ENCODE peak calls at places on chromosomes 2 and 18, in eight cellular contexts. One of them, this sample, is unnamed.

GRCh38 chr2:152198499-152198898 is 22.9 kb upstream of the STAM2 start:
- DNase-seq in HL-60: no peak
- DNase-seq in lung: no peak
- DNase-seq in heart left ventricle: no peak
- DNase-seq in BE2C: no peak
- DNase-seq in cardiac muscle cell: no peak
- DNase-seq in fibroblast of pulmonary artery: no peak
- DNase-seq in PC-3: no peak
- DNase-seq in this sample: no peak

GRCh38 chr18:44568986-44569385 is 111.7 kb upstream of the SETBP1 start:
- DNase-seq in fibroblast of pulmonary artery: no peak
- DNase-seq in HL-60: no peak
- DNase-seq in heart left ventricle: no peak
- DNase-seq in cardiac muscle cell: no peak
- DNase-seq in BE2C: no peak
- DNase-seq in PC-3: no peak
- DNase-seq in lung: no peak
- DNase-seq in this sample: no peak

GRCh38 chr2:7881038-7881437 is 800.8 kb upstream of the ID2 start:
- DNase-seq in heart left ventricle: no peak
- DNase-seq in BE2C: no peak
- DNase-seq in HL-60: no peak
- DNase-seq in PC-3: no peak
- DNase-seq in lung: no peak
- DNase-seq in fibroblast of pulmonary artery: no peak
- DNase-seq in cardiac muscle cell: no peak
- DNase-seq in this sample: no peak

GRCh38 chr2:2812648-2813047 is 481.6 kb upstream of the MYT1L start:
- DNase-seq in fibroblast of pulmonary artery: no peak
- DNase-seq in HL-60: no peak
- DNase-seq in lung: no peak
- DNase-seq in cardiac muscle cell: no peak
- DNase-seq in heart left ventricle: no peak
- DNase-seq in BE2C: no peak
- DNase-seq in PC-3: no peak
- DNase-seq in this sample: no peak

GRCh38 chr18:79569720-79570119 is 109.9 kb upstream of the CTDP1 start:
- DNase-seq in cardiac muscle cell: no peak
- DNase-seq in lung: no peak
- DNase-seq in PC-3: no peak
- DNase-seq in HL-60: no peak
- DNase-seq in heart left ventricle: no peak
- DNase-seq in BE2C: no peak
- DNase-seq in fibroblast of pulmonary artery: no peak
- DNase-seq in this sample: no peak

GRCh38 chr2:20241973-20242726 is 17.2 kb upstream of the SDC1 start:
- DNase-seq in BE2C: no peak
- DNase-seq in fibroblast of pulmonary artery: no peak
- DNase-seq in lung: no peak
- DNase-seq in cardiac muscle cell: no peak
- DNase-seq in heart left ventricle: no peak
- DNase-seq in PC-3: no peak
- DNase-seq in HL-60: no peak
- DNase-seq in this sample: no peak

GRCh38 chr2:180823546-180824141 is 156.8 kb upstream of the UBE2E3 start:
- DNase-seq in HL-60: no peak
- DNase-seq in heart left ventricle: no peak
- DNase-seq in cardiac muscle cell: peak; percentile 52
- DNase-seq in lung: no peak
- DNase-seq in BE2C: no peak
- DNase-seq in PC-3: peak; percentile 55
- DNase-seq in fibroblast of pulmonary artery: peak; percentile 53
- DNase-seq in this sample: peak; percentile 2

GRCh38 chr2:32342811-32343210 is 14.0 kb upstream of the BIRC6 start:
- DNase-seq in PC-3: peak; percentile 29
- DNase-seq in lung: no peak
- DNase-seq in cardiac muscle cell: peak; percentile 66
- DNase-seq in fibroblast of pulmonary artery: peak; percentile 84
- DNase-seq in BE2C: peak; percentile 24
- DNase-seq in heart left ventricle: no peak
- DNase-seq in HL-60: no peak
- DNase-seq in this sample: no peak

GRCh38 chr18:69109686-69110085 is 291.0 kb upstream of the DOK6 start:
- DNase-seq in fibroblast of pulmonary artery: peak; percentile 45
- DNase-seq in heart left ventricle: no peak
- DNase-seq in PC-3: no peak
- DNase-seq in lung: no peak
- DNase-seq in cardiac muscle cell: peak; percentile 50
- DNase-seq in HL-60: no peak
- DNase-seq in BE2C: no peak
- DNase-seq in this sample: no peak

GRCh38 chr18:37536646-37537045 is 29.0 kb downstream of the CELF4 start:
- DNase-seq in HL-60: no peak
- DNase-seq in fibroblast of pulmonary artery: no peak
- DNase-seq in heart left ventricle: no peak
- DNase-seq in cardiac muscle cell: no peak
- DNase-seq in lung: no peak
- DNase-seq in BE2C: no peak
- DNase-seq in PC-3: no peak
- DNase-seq in this sample: no peak

GRCh38 chr2:2565671-2566070 is 234.6 kb upstream of the MYT1L start:
- DNase-seq in lung: no peak
- DNase-seq in heart left ventricle: no peak
- DNase-seq in HL-60: no peak
- DNase-seq in cardiac muscle cell: no peak
- DNase-seq in fibroblast of pulmonary artery: no peak
- DNase-seq in PC-3: no peak
- DNase-seq in BE2C: no peak
- DNase-seq in this sample: no peak

GRCh38 chr2:143468341-143468888 is 339.2 kb downstream of the ARHGAP15 start:
- DNase-seq in BE2C: no peak
- DNase-seq in lung: no peak
- DNase-seq in PC-3: no peak
- DNase-seq in fibroblast of pulmonary artery: no peak
- DNase-seq in heart left ventricle: no peak
- DNase-seq in HL-60: no peak
- DNase-seq in cardiac muscle cell: no peak
- DNase-seq in this sample: peak; percentile 74

GRCh38 chr2:112198780-112199179 is 56.1 kb downstream of the ZC3H8 start:
- DNase-seq in PC-3: no peak
- DNase-seq in heart left ventricle: no peak
- DNase-seq in fibroblast of pulmonary artery: no peak
- DNase-seq in HL-60: no peak
- DNase-seq in cardiac muscle cell: peak; percentile 6
- DNase-seq in lung: no peak
- DNase-seq in BE2C: no peak
- DNase-seq in this sample: no peak

GRCh38 chr18:28855524-28855923 is 678.6 kb upstream of the CDH2 start:
- DNase-seq in BE2C: no peak
- DNase-seq in heart left ventricle: no peak
- DNase-seq in fibroblast of pulmonary artery: peak; percentile 89
- DNase-seq in cardiac muscle cell: peak; percentile 75
- DNase-seq in PC-3: no peak
- DNase-seq in lung: no peak
- DNase-seq in HL-60: no peak
- DNase-seq in this sample: no peak

GRCh38 chr2:102296449-102296848 is 14.9 kb upstream of the IL1RL1 start:
- DNase-seq in PC-3: no peak
- DNase-seq in fibroblast of pulmonary artery: no peak
- DNase-seq in HL-60: no peak
- DNase-seq in cardiac muscle cell: no peak
- DNase-seq in lung: no peak
- DNase-seq in heart left ventricle: no peak
- DNase-seq in BE2C: no peak
- DNase-seq in this sample: no peak

GRCh38 chr2:105885456-105885855 is 140.7 kb downstream of the NCK2 start:
- DNase-seq in BE2C: no peak
- DNase-seq in PC-3: no peak
- DNase-seq in lung: no peak
- DNase-seq in cardiac muscle cell: no peak
- DNase-seq in fibroblast of pulmonary artery: no peak
- DNase-seq in HL-60: no peak
- DNase-seq in heart left ventricle: no peak
- DNase-seq in this sample: no peak
- H3K4me3 ChIP-seq in BE2C: no peak overlapping the region
- H3K4me3 ChIP-seq in PC-3: no peak overlapping the region
- H3K4me3 ChIP-seq in lung: no peak overlapping the region
- H3K4me3 ChIP-seq in cardiac muscle cell: no peak overlapping the region
- H3K4me3 ChIP-seq in fibroblast of pulmonary artery: no peak overlapping the region
- H3K4me3 ChIP-seq in HL-60: no peak overlapping the region
- H3K4me3 ChIP-seq in heart left ventricle: no peak overlapping the region
- H3K4me3 ChIP-seq in this sample: no peak overlapping the region

GRCh38 chr2:157764386-157764785 is 111.7 kb downstream of the ACVR1 start:
- DNase-seq in heart left ventricle: no peak
- DNase-seq in lung: no peak
- DNase-seq in cardiac muscle cell: no peak
- DNase-seq in PC-3: no peak
- DNase-seq in HL-60: no peak
- DNase-seq in BE2C: no peak
- DNase-seq in fibroblast of pulmonary artery: no peak
- DNase-seq in this sample: no peak

GRCh38 chr2:157758586-157758985 is 117.5 kb downstream of the ACVR1 start:
- DNase-seq in lung: no peak
- DNase-seq in cardiac muscle cell: no peak
- DNase-seq in fibroblast of pulmonary artery: no peak
- DNase-seq in HL-60: no peak
- DNase-seq in PC-3: no peak
- DNase-seq in BE2C: no peak
- DNase-seq in heart left ventricle: no peak
- DNase-seq in this sample: no peak

GRCh38 chr2:157761520-157761919 is 114.6 kb downstream of the ACVR1 start:
- DNase-seq in HL-60: no peak
- DNase-seq in fibroblast of pulmonary artery: no peak
- DNase-seq in BE2C: no peak
- DNase-seq in lung: no peak
- DNase-seq in heart left ventricle: no peak
- DNase-seq in PC-3: peak; percentile 13
- DNase-seq in cardiac muscle cell: peak; percentile 21
- DNase-seq in this sample: no peak

GRCh38 chr2:157759855-157760254 is 116.3 kb downstream of the ACVR1 start:
- DNase-seq in lung: no peak
- DNase-seq in PC-3: no peak
- DNase-seq in heart left ventricle: no peak
- DNase-seq in cardiac muscle cell: no peak
- DNase-seq in fibroblast of pulmonary artery: no peak
- DNase-seq in HL-60: no peak
- DNase-seq in BE2C: no peak
- DNase-seq in this sample: no peak

GRCh38 chr2:157760949-157761348 is 115.2 kb downstream of the ACVR1 start:
- DNase-seq in HL-60: no peak
- DNase-seq in lung: no peak
- DNase-seq in PC-3: peak; percentile 16
- DNase-seq in BE2C: no peak
- DNase-seq in fibroblast of pulmonary artery: no peak
- DNase-seq in cardiac muscle cell: no peak
- DNase-seq in heart left ventricle: no peak
- DNase-seq in this sample: no peak
- TF ChIP-seq CTCF in HL-60: no peak
- TF ChIP-seq CTCF in lung: no peak
- TF ChIP-seq CTCF in PC-3: peak; percentile 39
- TF ChIP-seq CTCF in BE2C: no peak
- TF ChIP-seq CTCF in fibroblast of pulmonary artery: no peak
- TF ChIP-seq CTCF in cardiac muscle cell: no peak
- TF ChIP-seq CTCF in heart left ventricle: no peak
- TF ChIP-seq CTCF in this sample: no peak

DNA sequence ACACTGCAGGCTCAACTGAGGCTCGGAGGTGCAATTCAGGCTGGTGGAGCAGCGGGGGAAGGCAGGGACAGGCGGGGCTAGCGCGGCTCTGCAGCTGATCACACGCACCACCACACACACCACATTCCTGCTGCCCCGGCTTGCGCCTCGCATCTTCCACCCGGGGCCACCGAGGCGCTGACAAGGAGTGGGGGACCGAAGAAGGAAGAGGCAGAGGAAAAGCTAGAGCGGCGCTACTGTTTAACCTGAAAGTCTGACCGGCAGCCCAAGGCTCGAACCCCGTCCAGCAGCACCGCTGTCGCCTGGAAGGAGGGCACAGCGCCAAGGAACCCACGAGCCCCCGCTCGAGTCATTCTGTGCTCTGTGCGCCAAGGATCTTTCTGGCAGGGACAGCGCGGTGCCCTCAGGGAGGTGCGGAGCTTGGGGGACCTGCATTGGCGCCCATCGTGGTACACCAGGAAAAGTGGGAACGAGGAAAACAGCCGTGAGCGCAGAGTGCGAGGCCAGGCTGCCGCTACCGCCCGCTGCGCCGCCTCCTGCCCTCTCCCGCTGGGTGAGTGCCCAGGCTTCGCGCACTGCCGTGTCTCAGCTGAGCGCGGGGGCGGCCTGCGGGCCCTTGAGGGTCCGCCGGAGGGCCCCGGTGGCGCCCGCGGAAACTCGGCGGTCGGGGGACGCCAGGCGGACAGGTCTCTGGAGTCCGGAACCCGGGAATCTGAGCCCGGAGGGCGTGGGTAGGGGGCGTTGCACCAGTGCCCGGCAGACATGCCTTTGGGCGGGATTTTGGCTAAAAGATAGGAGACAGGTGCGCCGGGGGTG is 865 bp upstream of the KCNJ3 start:
- DNase-seq in fibroblast of pulmonary artery: no peak
- DNase-seq in heart left ventricle: peak; percentile 63
- DNase-seq in BE2C: peak; percentile 12
- DNase-seq in HL-60: no peak
- DNase-seq in PC-3: no peak
- DNase-seq in lung: no peak
- DNase-seq in cardiac muscle cell: peak; percentile 7
- DNase-seq in this sample: no peak
- H3K4me3 ChIP-seq in fibroblast of pulmonary artery: no peak overlapping the region
- H3K4me3 ChIP-seq in heart left ventricle: peak overlapping the region; percentile 45
- H3K4me3 ChIP-seq in BE2C: peak overlapping the region; percentile 49
- H3K4me3 ChIP-seq in HL-60: no peak overlapping the region
- H3K4me3 ChIP-seq in PC-3: peak overlapping the region; percentile 24
- H3K4me3 ChIP-seq in lung: peak overlapping the region; percentile 5
- H3K4me3 ChIP-seq in cardiac muscle cell: peak overlapping the region; percentile 52
- H3K4me3 ChIP-seq in this sample: no peak overlapping the region

DNA sequence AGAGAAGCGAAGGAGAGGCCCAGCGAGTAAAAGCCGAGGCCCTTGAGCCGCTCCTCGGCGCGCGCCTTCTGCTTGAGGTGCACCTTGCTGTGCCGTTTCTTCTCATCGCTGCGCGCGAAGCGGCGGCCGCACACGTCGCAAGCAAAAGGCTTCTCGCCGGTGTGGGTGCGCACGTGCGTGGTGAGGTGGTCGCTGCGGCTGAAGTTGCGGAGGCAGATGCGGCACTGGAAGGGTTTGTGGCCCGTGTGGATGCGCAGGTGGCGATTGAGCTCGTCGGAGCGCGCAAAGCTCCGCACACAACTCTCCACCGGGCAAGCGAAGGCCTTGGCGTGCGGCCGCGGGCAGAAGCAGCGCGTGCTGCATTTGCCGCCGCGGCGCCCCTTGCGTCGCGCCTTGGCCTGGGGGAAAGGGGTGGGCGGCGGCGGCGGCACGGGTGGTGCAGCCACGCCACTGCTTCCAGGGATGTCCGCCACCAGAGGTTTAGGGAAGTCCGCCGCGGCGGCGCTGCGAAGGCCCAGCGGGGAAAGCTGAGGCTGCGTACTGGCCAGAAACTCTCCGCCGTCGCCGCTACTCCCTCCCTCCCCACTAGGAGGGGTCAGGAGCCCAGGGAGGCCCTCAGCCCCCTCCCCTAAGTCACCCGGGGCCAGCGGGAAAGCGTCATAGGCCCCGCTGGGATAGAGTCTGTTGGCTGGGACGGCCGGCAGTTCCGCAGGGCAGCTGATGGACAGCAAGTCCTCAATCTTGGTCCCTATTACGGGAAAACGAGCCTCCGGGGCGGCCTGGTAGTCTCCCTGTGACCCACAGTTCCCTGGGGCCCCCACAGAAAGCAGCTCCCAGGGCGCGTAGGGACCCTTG is 1.7 kb downstream of the EGR4 start:
- DNase-seq in PC-3: no peak
- DNase-seq in fibroblast of pulmonary artery: no peak
- DNase-seq in HL-60: no peak
- DNase-seq in BE2C: peak; percentile 42
- DNase-seq in heart left ventricle: no peak
- DNase-seq in lung: no peak
- DNase-seq in cardiac muscle cell: no peak
- DNase-seq in this sample: no peak
- TF ChIP-seq CTCF in PC-3: no peak
- TF ChIP-seq CTCF in fibroblast of pulmonary artery: no peak
- TF ChIP-seq CTCF in HL-60: no peak
- TF ChIP-seq CTCF in BE2C: peak; percentile 9
- TF ChIP-seq CTCF in heart left ventricle: no peak
- TF ChIP-seq CTCF in lung: no peak
- TF ChIP-seq CTCF in cardiac muscle cell: no peak
- TF ChIP-seq CTCF in this sample: no peak